ENCODE peak calls at places on chromosome 4, in seven cellular contexts. G, J, N, E, W, X and Z are unnamed samples.

GRCh38 chr4:108794136-108794535 is 31.3 kb upstream of the ETNPPL start:
- DNase-seq in G (no peak), J (no peak), N (no peak), E (no peak), W (peak), X (no peak), Z (no peak)

GRCh38 chr4:186714006-186714675 is 9.5 kb downstream of the FAT1 start:
- DNase-seq in G (no peak), J (no peak), N (no peak), E (no peak), W (no peak), X (no peak), Z (no peak)

GRCh38 chr4:32142075-32142474 is 1421.9 kb downstream of the PCDH7 start:
- DNase-seq in G (no peak), J (no peak), N (no peak), E (no peak), W (no peak), X (no peak), Z (no peak)

GRCh38 chr4:91108751-91109150 is 981.6 kb downstream of the CCSER1 start:
- DNase-seq in G (no peak), J (no peak), N (no peak), E (no peak), W (no peak), X (no peak), Z (no peak)

GRCh38 chr4:100721077-100721476 is 203.3 kb upstream of the EMCN start:
- DNase-seq in G (no peak), J (no peak), N (no peak), E (no peak), W (no peak), X (no peak), Z (no peak)

GRCh38 chr4:93730760-93731159 is 97.8 kb upstream of the ATOH1 start:
- DNase-seq in G (peak), J (no peak), N (no peak), E (no peak), W (no peak), X (no peak), Z (no peak)

GRCh38 chr4:85127653-85128052 is 161.2 kb upstream of the WDFY3 start:
- DNase-seq in G (no peak), J (peak), N (no peak), E (peak), W (no peak), X (peak), Z (peak)

GRCh38 chr4:90127223-90127705 is at the start of gene CCSER1:
- DNase-seq in G (peak), J (peak), N (peak), E (no peak), W (peak), X (peak), Z (peak)

GRCh38 chr4:81522711-81523110 is 51.0 kb upstream of the RASGEF1B start:
- DNase-seq in G (no peak), J (no peak), N (no peak), E (no peak), W (no peak), X (no peak), Z (no peak)

GRCh38 chr4:169314906-169315305 is 44.1 kb upstream of the SH3RF1 start:
- DNase-seq in G (peak), J (peak), N (peak), E (peak), W (peak), X (no peak), Z (no peak)

GRCh38 chr4:1265351-1265750 is 16.4 kb upstream of the CTBP1 start:
- DNase-seq in G (no peak), J (no peak), N (no peak), E (no peak), W (no peak), X (no peak), Z (no peak)

GRCh38 chr4:23654791-23655190 is 235.1 kb downstream of the PPARGC1A start:
- DNase-seq in G (no peak), J (no peak), N (no peak), E (no peak), W (no peak), X (no peak), Z (no peak)

GRCh38 chr4:39526283-39526682 is 956 bp downstream of the UGDH start:
- DNase-seq in G (no peak), J (no peak), N (no peak), E (no peak), W (no peak), X (no peak), Z (peak)

GRCh38 chr4:143338313-143338712 is 1.6 kb downstream of the GAB1 start:
- DNase-seq in G (no peak), J (no peak), N (no peak), E (no peak), W (no peak), X (no peak), Z (peak)

GRCh38 chr4:143337600-143338287 is 1.1 kb downstream of the GAB1 start:
- DNase-seq in G (no peak), J (peak), N (peak), E (peak), W (peak), X (no peak), Z (peak)

GRCh38 chr4:143336828-143337599 is at the start of gene GAB1:
- DNase-seq in G (peak), J (peak), N (peak), E (peak), W (peak), X (peak), Z (peak)

GRCh38 chr4:143339497-143339896 is 2.8 kb downstream of the GAB1 start:
- DNase-seq in G (no peak), J (no peak), N (no peak), E (no peak), W (no peak), X (no peak), Z (no peak)

DNA sequence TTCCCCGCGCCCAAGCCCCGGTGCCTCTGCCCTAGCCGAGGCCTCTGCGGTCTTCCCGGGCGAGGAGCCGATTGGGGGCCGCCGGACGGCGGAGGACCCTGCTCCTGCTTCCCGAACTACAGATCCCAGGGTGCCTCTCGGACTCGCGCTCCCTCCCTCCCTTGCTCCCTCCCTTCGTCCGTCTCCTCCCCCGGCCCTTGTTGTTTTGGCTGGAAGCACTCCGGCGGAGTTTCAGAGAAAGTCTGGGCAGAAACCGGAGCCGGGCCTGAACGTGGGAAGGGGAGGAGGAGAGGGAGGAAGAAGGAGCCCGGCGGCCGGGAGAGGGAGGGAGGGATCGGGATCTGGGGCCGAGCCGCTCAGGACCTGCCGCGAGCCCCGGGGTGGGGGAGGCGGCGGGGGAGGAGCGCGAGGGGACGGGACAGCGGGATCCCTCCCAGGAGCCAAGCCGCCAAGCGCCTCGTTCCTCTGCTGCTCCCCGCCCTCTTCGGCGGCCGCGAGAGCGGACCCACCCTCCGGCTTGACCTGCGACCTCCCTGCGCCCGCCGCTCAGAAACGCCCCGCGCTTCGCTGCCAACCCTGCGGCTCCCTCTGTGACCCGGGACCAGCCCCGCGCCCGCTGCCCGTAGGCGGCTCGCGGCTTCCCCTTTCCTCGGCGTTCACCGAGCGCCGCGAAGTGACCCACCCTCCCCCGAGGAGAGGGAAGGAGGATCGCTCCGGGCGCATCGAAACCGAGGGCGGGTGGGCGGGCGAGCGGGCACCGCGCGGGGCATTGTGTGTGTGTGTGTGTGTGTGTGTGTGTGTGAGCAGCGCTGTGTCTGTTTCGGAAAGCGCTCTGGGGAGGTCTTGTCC is 473 bp upstream of the GAB1 start:
- DNase-seq in G (peak), J (peak), N (peak), E (peak), W (peak), X (peak), Z (peak)
- TF ChIP-seq POLR2A in G (no peak), J (peak), N (peak), E (peak), W (peak), X (no peak), Z (peak)

DNA sequence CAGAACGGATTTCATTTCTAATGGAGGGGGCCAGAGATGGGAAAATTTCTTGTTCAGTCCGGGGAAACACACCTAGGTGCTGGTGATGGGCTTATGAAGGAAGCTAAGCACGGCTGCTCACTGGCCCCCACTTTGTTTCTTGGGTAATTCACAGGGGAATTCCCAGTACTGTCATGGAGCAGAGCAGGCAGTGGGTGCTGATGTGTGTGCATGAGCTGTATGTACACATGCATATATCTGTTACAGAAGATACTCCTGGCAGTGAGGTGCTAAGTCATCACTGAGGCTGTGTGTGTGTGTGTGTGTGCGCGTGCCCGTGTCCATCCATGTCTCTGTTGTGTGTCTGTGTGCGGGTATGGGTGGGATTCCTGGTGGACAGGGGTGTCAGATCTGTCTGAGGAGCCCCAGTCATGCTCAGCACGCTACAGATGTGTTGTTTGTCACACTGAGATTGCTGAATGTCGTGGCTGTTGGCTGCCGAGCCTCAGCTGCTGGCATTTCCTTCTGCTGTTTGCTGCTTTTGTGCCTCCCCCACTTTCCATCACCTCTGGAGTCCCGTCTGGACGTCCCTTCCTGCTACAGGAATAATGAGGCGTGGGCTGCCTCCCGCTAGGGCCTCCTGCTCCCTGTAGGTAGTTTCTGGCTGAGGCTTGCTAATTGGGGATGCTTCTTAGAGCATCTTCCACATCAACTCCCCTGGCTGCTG is 53.3 kb downstream of the JADE1 start:
- DNase-seq in G (no peak), J (no peak), N (no peak), E (no peak), W (no peak), X (peak), Z (peak)
- TF ChIP-seq POLR2A in G (no peak), J (no peak), N (no peak), E (no peak), W (no peak), X (no peak), Z (no peak)

GRCh38 chr4:25233737-25234389 is at the start of gene PI4K2B:
- DNase-seq in G (peak), J (peak), N (peak), E (peak), W (peak), X (peak), Z (peak)
- TF ChIP-seq POLR2A in G (no peak), J (peak), N (peak), E (peak), W (peak), X (peak), Z (peak)

GRCh38 chr4:47485047-47485692 is at the start of gene ATP10D:
- DNase-seq in G (peak), J (peak), N (peak), E (peak), W (peak), X (peak), Z (peak)
- TF ChIP-seq POLR2A in G (no peak), J (peak), N (peak), E (peak), W (peak), X (peak), Z (peak)

GRCh38 chr4:126750723-126751122 is 882.0 kb upstream of the INTU start:
- DNase-seq in G (no peak), J (no peak), N (no peak), E (no peak), W (no peak), X (no peak), Z (no peak)

GRCh38 chr4:126757219-126757618 is 875.5 kb upstream of the INTU start:
- DNase-seq in G (no peak), J (no peak), N (no peak), E (no peak), W (no peak), X (no peak), Z (no peak)

GRCh38 chr4:126752702-126753101 is 880.1 kb upstream of the INTU start:
- DNase-seq in G (no peak), J (no peak), N (no peak), E (no peak), W (no peak), X (no peak), Z (no peak)

GRCh38 chr4:126756050-126756809 is 876.5 kb upstream of the INTU start:
- DNase-seq in G (no peak), J (no peak), N (no peak), E (no peak), W (no peak), X (no peak), Z (no peak)

DNA sequence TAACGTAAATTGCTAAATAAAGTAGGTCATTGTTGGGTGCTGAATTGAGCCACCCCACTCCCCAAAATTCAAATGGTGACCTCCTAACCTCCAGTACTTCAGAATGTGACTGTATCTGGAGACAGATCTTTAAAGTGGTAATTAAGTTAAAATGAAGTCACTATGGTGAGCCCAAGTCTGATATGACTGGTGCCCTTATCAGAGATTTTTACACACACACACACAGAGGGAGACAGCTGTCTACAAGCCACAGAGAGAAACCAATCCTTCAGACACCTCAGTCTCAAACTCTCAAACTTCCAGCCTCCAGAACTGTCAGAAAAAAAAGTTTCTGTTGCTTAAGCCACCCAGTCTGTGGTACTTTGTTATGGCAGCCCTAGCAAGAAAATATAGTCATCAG is 879.2 kb upstream of the INTU start:
- DNase-seq in G (no peak), J (no peak), N (no peak), E (no peak), W (no peak), X (no peak), Z (no peak)
- TF ChIP-seq POLR2A in G (no peak), J (no peak), N (no peak), E (no peak), W (no peak), X (no peak), Z (no peak)

DNA sequence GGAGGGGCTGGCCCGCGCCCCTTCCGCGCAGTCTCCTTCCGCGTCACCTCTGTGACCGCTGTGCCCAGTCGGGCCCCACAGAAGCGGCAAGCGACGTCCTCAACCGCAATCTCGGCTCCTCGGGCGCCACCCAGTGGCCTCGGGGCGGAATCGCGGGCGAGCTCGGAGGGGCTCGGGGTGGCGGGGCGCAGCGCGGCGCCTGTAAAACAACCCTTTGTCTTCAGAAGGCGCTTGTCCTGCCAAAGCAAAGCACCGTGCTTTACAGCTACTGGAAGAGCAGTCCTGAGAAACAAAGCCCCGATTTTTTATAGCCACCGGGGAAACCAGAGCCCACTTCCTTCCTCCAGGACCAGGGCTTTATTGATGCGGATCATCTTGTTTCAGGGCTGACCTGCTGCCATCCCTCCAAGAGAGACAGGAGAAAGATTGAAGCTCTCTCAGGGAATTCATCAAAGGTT is 37.3 kb upstream of the CDKN2AIP start:
- DNase-seq in G (peak), J (peak), N (peak), E (peak), W (peak), X (peak), Z (peak)
- TF ChIP-seq POLR2A in G (no peak), J (no peak), N (no peak), E (no peak), W (no peak), X (no peak), Z (peak)

GRCh38 chr4:26887809-26888208 is 27.2 kb downstream of the STIM2 start:
- DNase-seq in G (no peak), J (no peak), N (no peak), E (no peak), W (no peak), X (no peak), Z (no peak)

GRCh38 chr4:26884486-26884988 is 23.9 kb downstream of the STIM2 start:
- DNase-seq in G (no peak), J (no peak), N (no peak), E (no peak), W (no peak), X (no peak), Z (no peak)

GRCh38 chr4:26891054-26891453 is 30.4 kb downstream of the STIM2 start:
- DNase-seq in G (no peak), J (no peak), N (no peak), E (no peak), W (no peak), X (no peak), Z (no peak)

GRCh38 chr4:26887143-26887542 is 26.5 kb downstream of the STIM2 start:
- DNase-seq in G (no peak), J (no peak), N (no peak), E (no peak), W (no peak), X (no peak), Z (no peak)

DNA sequence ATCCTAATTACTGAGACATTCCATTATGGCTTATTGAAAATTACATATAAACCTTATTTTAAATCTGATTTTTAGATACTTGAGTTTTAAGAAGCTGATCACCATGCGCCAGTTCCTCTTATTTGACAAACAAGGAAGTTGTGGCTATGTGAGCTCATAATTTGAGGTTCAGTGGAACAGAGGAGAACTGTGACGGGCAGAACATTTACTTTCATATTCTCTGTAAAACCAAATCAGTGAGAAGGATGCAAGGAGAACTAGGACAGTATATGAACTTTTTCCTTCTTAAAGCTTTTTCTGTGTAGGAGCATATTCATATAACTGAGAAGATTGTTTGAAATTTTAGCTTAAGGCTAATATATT is 25.3 kb downstream of the STIM2 start:
- DNase-seq in G (peak), J (no peak), N (peak), E (no peak), W (no peak), X (no peak), Z (peak)
- TF ChIP-seq POLR2A in G (no peak), J (no peak), N (peak), E (no peak), W (no peak), X (no peak), Z (no peak)

GRCh38 chr4:139304920-139305319 is 2.6 kb upstream of the NDUFC1 start:
- DNase-seq in G (no peak), J (no peak), N (no peak), E (no peak), W (no peak), X (no peak), Z (no peak)

GRCh38 chr4:139299536-139299935 is 1.8 kb upstream of the NAA15 start:
- DNase-seq in G (no peak), J (no peak), N (no peak), E (no peak), W (no peak), X (no peak), Z (no peak)

GRCh38 chr4:139301143-139301820 is at the start of gene NAA15:
- DNase-seq in G (peak), J (peak), N (peak), E (peak), W (peak), X (peak), Z (peak)

GRCh38 chr4:139300431-139301142 is 718 bp upstream of the NAA15 start:
- DNase-seq in G (no peak), J (no peak), N (peak), E (no peak), W (no peak), X (no peak), Z (peak)

DNA sequence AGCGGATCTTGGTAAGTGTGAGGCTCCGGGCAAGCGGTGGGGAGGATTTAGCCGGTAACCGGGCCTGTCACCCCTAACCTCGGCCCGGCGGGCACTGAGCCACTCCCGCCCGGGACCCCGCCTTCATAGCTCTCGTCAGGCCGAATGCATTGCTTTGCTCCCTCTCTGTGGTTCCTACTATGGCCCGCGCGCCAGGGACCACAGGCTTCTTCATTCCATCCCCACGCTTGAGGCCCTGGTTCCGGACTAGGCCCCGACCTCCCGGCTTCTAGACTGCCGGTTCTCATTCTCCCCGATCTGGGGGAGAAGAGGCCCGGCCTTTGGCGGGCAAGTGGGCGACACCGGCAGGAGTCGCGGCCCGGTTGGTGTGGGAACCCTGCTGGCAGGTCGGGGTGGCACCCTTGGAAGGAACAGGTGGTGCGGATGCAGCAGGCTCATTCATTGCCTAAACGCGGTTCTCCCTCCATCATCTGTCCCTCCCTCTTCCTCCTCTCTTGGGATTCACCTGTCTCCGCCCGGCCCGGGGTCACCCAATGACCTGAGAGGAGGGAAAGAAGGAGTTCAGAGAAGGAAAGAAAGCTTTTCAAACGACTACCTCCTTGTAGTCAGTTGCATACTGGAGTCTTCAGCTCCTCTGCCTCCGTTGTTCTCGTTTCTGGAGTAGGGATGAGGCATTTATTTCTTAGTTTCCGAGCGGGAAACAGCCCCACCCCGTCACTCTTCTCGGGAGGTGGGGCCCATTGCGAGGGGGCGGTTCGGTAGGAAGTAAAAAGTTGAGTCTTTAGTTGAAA is at the start of gene NDUFC1:
- DNase-seq in G (peak), J (peak), N (peak), E (peak), W (peak), X (peak), Z (peak)
- TF ChIP-seq POLR2A in G (no peak), J (peak), N (no peak), E (no peak), W (peak), X (no peak), Z (peak)